ENCODE peak calls at places on chromosomes 7 and 10, in eight cellular contexts. W, F, D, R, B, X, L and A are unnamed samples. For H3K9me3, the result is how much of the 10 kb centered on the place peaks cover.

GRCh38 chr7:70738080-70738479 is 393.9 kb upstream of the GALNT17 start:
- DNase-seq in B (no peak), R (no peak), W (no peak), D (no peak), X (no peak), F (no peak), L (no peak), A (no peak)

GRCh38 chr10:93514496-93514895 is 18.1 kb downstream of the CEP55 start:
- DNase-seq in W (no peak), D (no peak), L (no peak), X (no peak), B (no peak), R (no peak), F (no peak), A (no peak)

GRCh38 chr10:62856021-62856420 is 39.9 kb upstream of the EGR2 start:
- DNase-seq in R (no peak), L (no peak), W (no peak), F (no peak), B (no peak), X (no peak), D (no peak), A (no peak)

GRCh38 chr10:50522908-50523307 is 100.8 kb downstream of the SGMS1 start:
- DNase-seq in R (no peak), B (no peak), W (no peak), X (no peak), D (no peak), F (no peak), L (no peak), A (no peak)

GRCh38 chr10:35184527-35185171 is 58.0 kb downstream of the CREM start:
- DNase-seq in X (no peak), B (no peak), W (no peak), R (no peak), F (no peak), L (no peak), D (no peak), A (no peak)

GRCh38 chr10:37754538-37755323 is 102.7 kb downstream of the ZNF248 start:
- DNase-seq in B (no peak), D (no peak), L (no peak), F (no peak), X (peak), W (peak), R (no peak), A (no peak)

GRCh38 chr10:30284860-30285594 is 64.1 kb downstream of the MTPAP start:
- DNase-seq in R (no peak), F (no peak), X (no peak), D (no peak), L (no peak), B (no peak), W (no peak), A (no peak)

GRCh38 chr7:6172331-6173295 is 99.8 kb downstream of the CYTH3 start:
- DNase-seq in D (no peak), R (no peak), X (no peak), B (no peak), W (no peak), F (no peak), L (no peak), A (no peak)

GRCh38 chr7:131620673-131621609 is 64.5 kb upstream of the PODXL start:
- DNase-seq in F (no peak), L (no peak), W (no peak), R (no peak), D (no peak), B (no peak), X (no peak), A (no peak)

GRCh38 chr7:130096243-130096827 is 26.0 kb downstream of the KLHDC10 start:
- DNase-seq in D (no peak), B (no peak), X (no peak), L (no peak), W (no peak), F (no peak), R (no peak), A (no peak)

GRCh38 chr7:15916666-15917388 is 230.3 kb upstream of the MEOX2 start:
- DNase-seq in D (no peak), W (no peak), X (no peak), L (no peak), B (no peak), F (no peak), R (no peak), A (no peak)

GRCh38 chr10:34464000-34464399 is 351.1 kb downstream of the PARD3 start:
- DNase-seq in W (no peak), B (no peak), L (no peak), D (no peak), F (no peak), X (no peak), R (no peak), A (no peak)

DNA sequence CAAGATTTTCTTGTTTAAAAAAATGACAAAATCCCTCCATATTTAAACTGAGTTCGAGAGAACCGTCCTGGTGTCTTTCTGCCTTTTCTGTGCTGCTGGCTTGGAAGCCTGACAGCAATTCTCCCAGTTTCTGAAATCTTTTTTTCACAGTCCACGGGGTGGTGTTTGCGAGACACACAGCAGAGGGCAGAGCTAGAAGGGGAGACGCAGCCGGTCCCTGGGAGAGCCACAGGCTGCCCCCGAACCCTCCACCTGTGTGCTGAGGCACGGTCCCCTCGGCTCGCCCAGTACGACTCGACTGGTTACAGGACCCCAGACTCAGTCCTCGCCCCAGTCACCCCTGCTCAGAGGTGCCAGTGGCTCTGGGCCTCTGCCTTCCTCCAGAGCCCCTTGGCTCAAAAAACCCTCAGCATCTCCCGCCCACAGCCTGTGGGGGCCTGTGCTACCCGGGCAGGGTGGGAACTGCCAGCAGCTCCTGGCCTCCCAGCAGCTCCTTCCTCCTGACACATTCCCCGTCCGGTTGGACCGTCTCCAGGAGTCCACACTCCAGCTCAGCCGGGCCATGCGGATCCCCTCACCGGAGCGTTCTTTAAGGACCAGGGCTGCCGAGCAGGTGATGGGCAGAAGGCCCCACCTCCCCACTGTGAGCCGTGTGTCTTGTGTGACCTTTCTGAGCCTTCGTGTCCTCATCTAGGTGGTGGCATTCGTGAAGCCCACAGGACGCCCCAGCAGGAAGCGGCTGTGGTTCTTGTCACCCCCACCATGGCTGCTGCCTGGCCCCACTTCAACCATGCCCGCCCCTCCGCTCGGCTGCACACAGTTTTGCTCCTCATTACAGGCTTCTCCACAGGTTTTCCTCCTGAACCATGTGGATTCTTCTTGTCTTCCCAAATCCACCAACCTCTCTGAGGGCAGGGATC is 52.3 kb upstream of the EN2 start:
- DNase-seq in R (no peak), W (no peak), X (no peak), B (no peak), L (no peak), F (no peak), D (no peak), A (no peak)
- TF ChIP-seq CTCF in R (no peak), W (no peak), X (no peak), B (no peak), L (no peak), F (no peak), D (no peak), A (no peak)

GRCh38 chr7:36937754-36938551 is 213.7 kb upstream of the AOAH start:
- DNase-seq in D (no peak), F (no peak), X (no peak), R (no peak), L (no peak), W (no peak), B (no peak), A (no peak)
- H3K9me3 ChIP-seq in D (half or more), F (under half), X (under half), R (under half), L (under half), W (under half), B (under half), A (under half)

GRCh38 chr7:155358066-155358947 is 60.6 kb downstream of the INSIG1 start:
- DNase-seq in X (no peak), L (no peak), R (peak), B (no peak), W (no peak), F (no peak), D (peak), A (no peak)
- TF ChIP-seq POLR2A in X (no peak), L (no peak), R (no peak), B (no peak), W (no peak), F (no peak), D (no peak), A (no peak)

GRCh38 chr7:88111136-88111748 is 108.6 kb downstream of the SRI start:
- DNase-seq in F (no peak), B (no peak), L (no peak), W (no peak), D (no peak), X (no peak), R (no peak), A (no peak)
- TF ChIP-seq CTCF in F (peak), B (peak), L (peak), W (peak), D (peak), X (peak), R (no peak), A (no peak)

GRCh38 chr7:153047079-153047478 is 287.5 kb downstream of the ACTR3B start:
- DNase-seq in D (no peak), W (no peak), L (no peak), B (no peak), X (no peak), F (no peak), R (no peak), A (no peak)

GRCh38 chr7:153043440-153043839 is 283.9 kb downstream of the ACTR3B start:
- DNase-seq in L (no peak), B (no peak), W (no peak), R (no peak), F (no peak), X (no peak), D (no peak), A (no peak)

GRCh38 chr7:153044981-153045380 is 285.4 kb downstream of the ACTR3B start:
- DNase-seq in L (no peak), F (no peak), W (no peak), R (no peak), D (no peak), B (no peak), X (no peak), A (no peak)

DNA sequence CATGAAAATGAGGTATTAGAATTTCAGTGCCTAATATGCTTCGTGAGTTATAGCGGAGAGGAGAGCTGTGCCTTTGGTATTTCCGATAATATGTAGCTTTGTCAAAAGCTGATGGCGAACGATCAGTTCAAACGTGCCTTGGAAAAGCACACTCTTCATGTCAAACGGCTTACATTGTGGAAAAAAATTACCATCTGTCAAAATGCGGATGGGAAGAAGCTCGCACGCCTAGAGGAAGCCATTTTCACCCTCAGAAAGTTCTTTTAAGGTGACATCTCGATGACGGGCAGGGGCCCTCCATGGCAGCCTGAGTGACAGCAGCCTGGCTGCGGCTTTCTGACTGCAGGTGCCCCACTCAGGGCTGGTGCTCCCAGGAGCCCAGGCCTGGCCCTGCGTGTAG is 288.0 kb downstream of the ACTR3B start:
- DNase-seq in R (no peak), W (no peak), D (no peak), X (no peak), B (no peak), F (no peak), L (no peak), A (no peak)
- H3K9me3 ChIP-seq in R (under half), W (under half), D (under half), X (under half), B (under half), F (under half), L (under half), A (under half)